ENCODE peak calls at places on chromosomes 1 and 21, in eight cellular contexts. One of them, this sample, is unnamed.

GRCh38 chr1:115757866-115758265 is 10.6 kb downstream of the CASQ2 start:
- DNase-seq in tibial nerve: no peak
- DNase-seq in heart right ventricle: no peak
- DNase-seq in right cardiac atrium: no peak
- DNase-seq in K562: no peak
- DNase-seq in CD8-positive, alpha-beta T cell: no peak
- DNase-seq in neuronal stem cell: no peak
- DNase-seq in CD4-positive, alpha-beta memory T cell: no peak
- DNase-seq in this sample: no peak

GRCh38 chr1:218274551-218274950 is 10.5 kb upstream of the RRP15 start:
- DNase-seq in tibial nerve: no peak
- DNase-seq in heart right ventricle: no peak
- DNase-seq in right cardiac atrium: no peak
- DNase-seq in K562: no peak
- DNase-seq in CD8-positive, alpha-beta T cell: no peak
- DNase-seq in neuronal stem cell: no peak
- DNase-seq in CD4-positive, alpha-beta memory T cell: no peak
- DNase-seq in this sample: no peak

GRCh38 chr1:246776923-246777322 is 52.7 kb downstream of the SCCPDH start:
- DNase-seq in tibial nerve: no peak
- DNase-seq in heart right ventricle: no peak
- DNase-seq in right cardiac atrium: no peak
- DNase-seq in K562: no peak
- DNase-seq in CD8-positive, alpha-beta T cell: no peak
- DNase-seq in neuronal stem cell: no peak
- DNase-seq in CD4-positive, alpha-beta memory T cell: no peak
- DNase-seq in this sample: no peak

GRCh38 chr1:103025858-103026409 is 82.4 kb downstream of the COL11A1 start:
- DNase-seq in tibial nerve: no peak
- DNase-seq in heart right ventricle: no peak
- DNase-seq in right cardiac atrium: no peak
- DNase-seq in K562: no peak
- DNase-seq in CD8-positive, alpha-beta T cell: no peak
- DNase-seq in neuronal stem cell: no peak
- DNase-seq in CD4-positive, alpha-beta memory T cell: no peak
- DNase-seq in this sample: no peak

GRCh38 chr1:152823291-152823690 is 4.0 kb upstream of the LCE1A start:
- DNase-seq in tibial nerve: no peak
- DNase-seq in heart right ventricle: no peak
- DNase-seq in right cardiac atrium: no peak
- DNase-seq in K562: no peak
- DNase-seq in CD8-positive, alpha-beta T cell: no peak
- DNase-seq in neuronal stem cell: no peak
- DNase-seq in CD4-positive, alpha-beta memory T cell: no peak
- DNase-seq in this sample: no peak

GRCh38 chr21:38487906-38488639 is 10.2 kb downstream of the ERG start:
- DNase-seq in tibial nerve: no peak
- DNase-seq in heart right ventricle: no peak
- DNase-seq in right cardiac atrium: no peak
- DNase-seq in K562: no peak
- DNase-seq in CD8-positive, alpha-beta T cell: no peak
- DNase-seq in neuronal stem cell: no peak
- DNase-seq in CD4-positive, alpha-beta memory T cell: no peak
- DNase-seq in this sample: no peak

GRCh38 chr1:169129109-169129789 is 22.8 kb downstream of the ATP1B1 start:
- DNase-seq in tibial nerve: no peak
- DNase-seq in heart right ventricle: no peak
- DNase-seq in right cardiac atrium: no peak
- DNase-seq in K562: no peak
- DNase-seq in CD8-positive, alpha-beta T cell: no peak
- DNase-seq in neuronal stem cell: no peak
- DNase-seq in CD4-positive, alpha-beta memory T cell: no peak
- DNase-seq in this sample: no peak

GRCh38 chr1:14704846-14705245 is 106.4 kb downstream of the KAZN start:
- DNase-seq in tibial nerve: no peak
- DNase-seq in heart right ventricle: no peak
- DNase-seq in right cardiac atrium: no peak
- DNase-seq in K562: no peak
- DNase-seq in CD8-positive, alpha-beta T cell: no peak
- DNase-seq in neuronal stem cell: no peak
- DNase-seq in CD4-positive, alpha-beta memory T cell: no peak
- DNase-seq in this sample: no peak

GRCh38 chr1:118986291-118986838 is 1.8 kb downstream of the TBX15 start:
- DNase-seq in tibial nerve: no peak
- DNase-seq in heart right ventricle: no peak
- DNase-seq in right cardiac atrium: no peak
- DNase-seq in K562: peak; percentile 39
- DNase-seq in CD8-positive, alpha-beta T cell: no peak
- DNase-seq in neuronal stem cell: no peak
- DNase-seq in CD4-positive, alpha-beta memory T cell: no peak
- DNase-seq in this sample: no peak

GRCh38 chr1:204940591-204940990 is 69.9 kb downstream of the NFASC start:
- DNase-seq in tibial nerve: no peak
- DNase-seq in heart right ventricle: no peak
- DNase-seq in right cardiac atrium: no peak
- DNase-seq in K562: no peak
- DNase-seq in CD8-positive, alpha-beta T cell: no peak
- DNase-seq in neuronal stem cell: no peak
- DNase-seq in CD4-positive, alpha-beta memory T cell: no peak
- DNase-seq in this sample: no peak

GRCh38 chr21:29423051-29423450 is 124.3 kb downstream of the BACH1 start:
- DNase-seq in tibial nerve: no peak
- DNase-seq in heart right ventricle: no peak
- DNase-seq in right cardiac atrium: no peak
- DNase-seq in K562: no peak
- DNase-seq in CD8-positive, alpha-beta T cell: no peak
- DNase-seq in neuronal stem cell: no peak
- DNase-seq in CD4-positive, alpha-beta memory T cell: no peak
- DNase-seq in this sample: no peak

GRCh38 chr1:26858160-26858559 is 4.8 kb upstream of the SFN start:
- DNase-seq in tibial nerve: no peak
- DNase-seq in heart right ventricle: no peak
- DNase-seq in right cardiac atrium: no peak
- DNase-seq in K562: no peak
- DNase-seq in CD8-positive, alpha-beta T cell: no peak
- DNase-seq in neuronal stem cell: no peak
- DNase-seq in CD4-positive, alpha-beta memory T cell: no peak
- DNase-seq in this sample: no peak

GRCh38 chr1:29832936-29833335 is 596.6 kb downstream of the PTPRU start:
- DNase-seq in tibial nerve: no peak
- DNase-seq in heart right ventricle: no peak
- DNase-seq in right cardiac atrium: no peak
- DNase-seq in K562: no peak
- DNase-seq in CD8-positive, alpha-beta T cell: no peak
- DNase-seq in neuronal stem cell: no peak
- DNase-seq in CD4-positive, alpha-beta memory T cell: no peak
- DNase-seq in this sample: no peak

GRCh38 chr1:64865105-64865757 is 101.1 kb downstream of the JAK1 start:
- DNase-seq in tibial nerve: no peak
- DNase-seq in heart right ventricle: no peak
- DNase-seq in right cardiac atrium: no peak
- DNase-seq in K562: peak; percentile 51
- DNase-seq in CD8-positive, alpha-beta T cell: no peak
- DNase-seq in neuronal stem cell: no peak
- DNase-seq in CD4-positive, alpha-beta memory T cell: no peak
- DNase-seq in this sample: no peak

GRCh38 chr1:42014823-42015222 is 96.1 kb upstream of the HIVEP3 start:
- DNase-seq in tibial nerve: no peak
- DNase-seq in heart right ventricle: no peak
- DNase-seq in right cardiac atrium: no peak
- DNase-seq in K562: no peak
- DNase-seq in CD8-positive, alpha-beta T cell: no peak
- DNase-seq in neuronal stem cell: no peak
- DNase-seq in CD4-positive, alpha-beta memory T cell: no peak
- DNase-seq in this sample: no peak

GRCh38 chr1:7899741-7900140 is 40.9 kb downstream of the TNFRSF9 start:
- DNase-seq in tibial nerve: no peak
- DNase-seq in heart right ventricle: no peak
- DNase-seq in right cardiac atrium: no peak
- DNase-seq in K562: no peak
- DNase-seq in CD8-positive, alpha-beta T cell: no peak
- DNase-seq in neuronal stem cell: no peak
- DNase-seq in CD4-positive, alpha-beta memory T cell: no peak
- DNase-seq in this sample: no peak

GRCh38 chr21:46004168-46004861 is 22.7 kb downstream of the COL6A1 start:
- DNase-seq in tibial nerve: no peak
- DNase-seq in heart right ventricle: no peak
- DNase-seq in right cardiac atrium: peak; percentile 17
- DNase-seq in K562: no peak
- DNase-seq in CD8-positive, alpha-beta T cell: no peak
- DNase-seq in neuronal stem cell: no peak
- DNase-seq in CD4-positive, alpha-beta memory T cell: no peak
- DNase-seq in this sample: no peak

GRCh38 chr1:239954836-239955235 is 136.8 kb upstream of the FMN2 start:
- DNase-seq in tibial nerve: no peak
- DNase-seq in heart right ventricle: no peak
- DNase-seq in right cardiac atrium: no peak
- DNase-seq in K562: no peak
- DNase-seq in CD8-positive, alpha-beta T cell: no peak
- DNase-seq in neuronal stem cell: no peak
- DNase-seq in CD4-positive, alpha-beta memory T cell: no peak
- DNase-seq in this sample: no peak

GRCh38 chr1:25432749-25433388 is 2.2 kb downstream of the MACO1 start:
- DNase-seq in tibial nerve: no peak
- DNase-seq in heart right ventricle: no peak
- DNase-seq in right cardiac atrium: no peak
- DNase-seq in K562: no peak
- DNase-seq in CD8-positive, alpha-beta T cell: no peak
- DNase-seq in neuronal stem cell: no peak
- DNase-seq in CD4-positive, alpha-beta memory T cell: no peak
- DNase-seq in this sample: no peak

GRCh38 chr1:16013220-16013907 is 4.5 kb downstream of the HSPB7 start:
- DNase-seq in tibial nerve: no peak
- DNase-seq in heart right ventricle: peak; percentile 81
- DNase-seq in right cardiac atrium: peak; percentile 77
- DNase-seq in K562: peak; percentile 95
- DNase-seq in CD8-positive, alpha-beta T cell: peak; percentile 37
- DNase-seq in neuronal stem cell: no peak
- DNase-seq in CD4-positive, alpha-beta memory T cell: no peak
- DNase-seq in this sample: peak; percentile 92

GRCh38 chr21:41466024-41466820 is 40.2 kb downstream of the MX1 start:
- DNase-seq in tibial nerve: no peak
- DNase-seq in heart right ventricle: no peak
- DNase-seq in right cardiac atrium: no peak
- DNase-seq in K562: no peak
- DNase-seq in CD8-positive, alpha-beta T cell: no peak
- DNase-seq in neuronal stem cell: no peak
- DNase-seq in CD4-positive, alpha-beta memory T cell: no peak
- DNase-seq in this sample: peak; percentile 64

GRCh38 chr1:17584539-17584938 is 45.0 kb downstream of the ARHGEF10L start:
- DNase-seq in tibial nerve: no peak
- DNase-seq in heart right ventricle: no peak
- DNase-seq in right cardiac atrium: no peak
- DNase-seq in K562: no peak
- DNase-seq in CD8-positive, alpha-beta T cell: no peak
- DNase-seq in neuronal stem cell: no peak
- DNase-seq in CD4-positive, alpha-beta memory T cell: no peak
- DNase-seq in this sample: no peak

DNA sequence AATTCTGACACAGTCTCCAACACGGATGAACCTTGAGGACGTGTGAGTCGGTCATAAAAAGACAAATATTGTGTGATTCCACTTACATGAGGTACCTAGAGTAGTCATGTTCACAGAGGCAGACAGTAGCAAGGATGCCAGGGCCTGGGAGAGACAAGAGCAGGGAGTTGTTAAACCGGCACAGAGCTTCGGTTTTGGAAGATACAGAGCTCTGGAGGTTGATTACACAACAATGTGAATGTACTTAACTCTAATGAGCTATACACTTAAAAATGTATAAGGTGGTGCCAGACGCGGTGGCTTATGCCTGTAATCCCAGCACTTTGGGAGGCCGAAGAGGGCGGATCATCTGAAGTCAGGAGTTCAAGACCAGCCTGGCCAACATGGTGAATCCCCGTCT is 37.8 kb upstream of the NEK2 start:
- DNase-seq in tibial nerve: no peak
- DNase-seq in heart right ventricle: no peak
- DNase-seq in right cardiac atrium: no peak
- DNase-seq in K562: no peak
- DNase-seq in CD8-positive, alpha-beta T cell: no peak
- DNase-seq in neuronal stem cell: no peak
- DNase-seq in CD4-positive, alpha-beta memory T cell: no peak
- DNase-seq in this sample: no peak
- H3K27ac ChIP-seq in tibial nerve: no peak overlapping the region
- H3K27ac ChIP-seq in heart right ventricle: no peak overlapping the region
- H3K27ac ChIP-seq in right cardiac atrium: no peak overlapping the region
- H3K27ac ChIP-seq in K562: no peak overlapping the region
- H3K27ac ChIP-seq in CD8-positive, alpha-beta T cell: no peak overlapping the region
- H3K27ac ChIP-seq in neuronal stem cell: no peak overlapping the region
- H3K27ac ChIP-seq in CD4-positive, alpha-beta memory T cell: no peak overlapping the region
- H3K27ac ChIP-seq in this sample: no peak overlapping the region

GRCh38 chr1:224872832-224873644 is 56.4 kb upstream of the DNAH14 start:
- DNase-seq in tibial nerve: no peak
- DNase-seq in heart right ventricle: no peak
- DNase-seq in right cardiac atrium: no peak
- DNase-seq in K562: no peak
- DNase-seq in CD8-positive, alpha-beta T cell: no peak
- DNase-seq in neuronal stem cell: no peak
- DNase-seq in CD4-positive, alpha-beta memory T cell: no peak
- DNase-seq in this sample: no peak
- H3K27ac ChIP-seq in tibial nerve: no peak overlapping the region
- H3K27ac ChIP-seq in heart right ventricle: no peak overlapping the region
- H3K27ac ChIP-seq in right cardiac atrium: no peak overlapping the region
- H3K27ac ChIP-seq in K562: no peak overlapping the region
- H3K27ac ChIP-seq in CD8-positive, alpha-beta T cell: no peak overlapping the region
- H3K27ac ChIP-seq in neuronal stem cell: no peak overlapping the region
- H3K27ac ChIP-seq in CD4-positive, alpha-beta memory T cell: no peak overlapping the region
- H3K27ac ChIP-seq in this sample: peak overlapping the region; percentile 2

DNA sequence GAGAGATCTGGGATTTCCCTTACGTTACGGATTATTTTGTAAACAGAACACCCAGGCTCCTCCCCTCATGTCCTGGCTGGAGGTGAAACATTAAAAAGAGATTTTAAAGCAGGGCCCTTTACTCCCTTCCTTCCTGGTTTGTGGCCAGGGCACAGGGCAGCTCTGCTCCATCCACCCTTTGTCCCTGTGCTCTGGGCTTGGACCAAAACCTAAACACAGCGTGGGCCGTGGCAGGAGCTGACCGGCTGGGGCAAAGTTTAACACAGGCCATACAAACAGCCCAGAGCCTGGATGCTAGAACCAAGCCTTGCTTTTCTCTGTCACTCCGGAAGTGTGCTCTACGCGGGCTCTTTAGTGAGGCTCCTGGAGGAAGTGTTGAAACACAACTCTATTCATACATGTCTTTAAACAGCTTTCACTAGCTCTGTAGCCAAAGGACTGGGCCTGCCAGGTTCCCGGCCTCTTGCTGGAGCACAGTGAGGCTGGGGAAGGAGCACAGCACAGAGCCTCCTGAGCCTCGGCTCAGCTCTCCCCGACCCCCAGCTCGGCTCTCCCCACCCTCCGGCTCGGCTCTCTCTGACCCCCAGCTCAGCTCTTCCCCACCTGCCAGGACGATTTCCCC is 84.7 kb downstream of the PDE9A start:
- DNase-seq in tibial nerve: no peak
- DNase-seq in heart right ventricle: peak; percentile 67
- DNase-seq in right cardiac atrium: peak; percentile 45
- DNase-seq in K562: no peak
- DNase-seq in CD8-positive, alpha-beta T cell: peak; percentile 27
- DNase-seq in neuronal stem cell: no peak
- DNase-seq in CD4-positive, alpha-beta memory T cell: peak; percentile 39
- DNase-seq in this sample: peak; percentile 88
- H3K27ac ChIP-seq in tibial nerve: peak overlapping the region; percentile 64
- H3K27ac ChIP-seq in heart right ventricle: peak overlapping the region; percentile 90
- H3K27ac ChIP-seq in right cardiac atrium: peak overlapping the region; percentile 91
- H3K27ac ChIP-seq in K562: no peak overlapping the region
- H3K27ac ChIP-seq in CD8-positive, alpha-beta T cell: peak overlapping the region; percentile 51
- H3K27ac ChIP-seq in neuronal stem cell: no peak overlapping the region
- H3K27ac ChIP-seq in CD4-positive, alpha-beta memory T cell: peak overlapping the region; percentile 56
- H3K27ac ChIP-seq in this sample: peak overlapping the region; percentile 83

GRCh38 chr1:40161125-40161887 is at the start of gene RLF:
- DNase-seq in tibial nerve: peak; percentile 92
- DNase-seq in heart right ventricle: peak; percentile 95
- DNase-seq in right cardiac atrium: peak; percentile 96
- DNase-seq in K562: peak; percentile 98
- DNase-seq in CD8-positive, alpha-beta T cell: peak; percentile 94
- DNase-seq in neuronal stem cell: peak; percentile 92
- DNase-seq in CD4-positive, alpha-beta memory T cell: peak; percentile 93
- DNase-seq in this sample: peak; percentile 98
- H3K27ac ChIP-seq in tibial nerve: peak within 1 kb of the TSS; percentile 94
- H3K27ac ChIP-seq in heart right ventricle: peak within 1 kb of the TSS; percentile 98
- H3K27ac ChIP-seq in right cardiac atrium: peak within 1 kb of the TSS; percentile 88
- H3K27ac ChIP-seq in K562: peak within 1 kb of the TSS; percentile 89
- H3K27ac ChIP-seq in CD8-positive, alpha-beta T cell: peak within 1 kb of the TSS; percentile 98
- H3K27ac ChIP-seq in neuronal stem cell: peak within 1 kb of the TSS; percentile 33
- H3K27ac ChIP-seq in CD4-positive, alpha-beta memory T cell: peak within 1 kb of the TSS; percentile 97
- H3K27ac ChIP-seq in this sample: peak within 1 kb of the TSS; percentile 89

This sample was measured in kidney.